ENCODE peak calls at places on chromosomes 2 and 18, in six cellular contexts. Z is GM23248, P is PC-3, X is HCT116, T is MM.1S, G is OCI-LY7. E is an unnamed sample.

GRCh38 chr2:188414412-188414811 is 122.7 kb downstream of the GULP1 start:
- DNase-seq in Z (peak; percentile 36), P (no peak), X (no peak), T (no peak), G (no peak), E (no peak)

GRCh38 chr2:207489251-207489650 is 40.5 kb upstream of the CREB1 start:
- DNase-seq in Z (no peak), P (no peak), X (no peak), T (no peak), G (no peak), E (no peak)

GRCh38 chr2:96345403-96345802 is 9.8 kb downstream of the NCAPH start:
- DNase-seq in Z (peak; percentile 17), P (no peak), X (no peak), T (no peak), G (no peak), E (no peak)

GRCh38 chr2:6557737-6558136 is 308.0 kb downstream of the CMPK2 start:
- DNase-seq in Z (no peak), P (no peak), X (no peak), T (no peak), G (no peak), E (no peak)

GRCh38 chr2:45851111-45851510 is 199.6 kb downstream of the PRKCE start:
- DNase-seq in Z (no peak), P (peak; percentile 59), X (no peak), T (no peak), G (no peak), E (no peak)

GRCh38 chr2:31324000-31324633 is 90.2 kb downstream of the EHD3 start:
- DNase-seq in Z (peak; percentile 53), P (peak; percentile 49), X (no peak), T (peak; percentile 62), G (no peak), E (no peak)

GRCh38 chr2:11581129-11581796 is 47.4 kb downstream of the GREB1 start:
- DNase-seq in Z (peak; percentile 22), P (no peak), X (no peak), T (no peak), G (no peak), E (no peak)

GRCh38 chr2:137947714-137948336 is 16.4 kb upstream of the HNMT start:
- DNase-seq in Z (peak; percentile 75), P (peak; percentile 84), X (peak; percentile 59), T (peak; percentile 61), G (peak; percentile 27), E (peak; percentile 60)

GRCh38 chr2:246489-247145 is 17.2 kb downstream of the SH3YL1 start:
- DNase-seq in Z (peak; percentile 75), P (peak; percentile 79), X (peak; percentile 36), T (peak; percentile 45), G (peak; percentile 54), E (peak; percentile 67)

GRCh38 chr2:85994421-85994777 is 105.6 kb upstream of the ST3GAL5 start:
- DNase-seq in Z (no peak), P (no peak), X (no peak), T (peak; percentile 8), G (no peak), E (no peak)

GRCh38 chr18:47847635-47848034 is 82.8 kb downstream of the SMAD2 start:
- DNase-seq in Z (no peak), P (no peak), X (no peak), T (no peak), G (no peak), E (no peak)

GRCh38 chr18:47844828-47845227 is 85.6 kb downstream of the SMAD2 start:
- DNase-seq in Z (no peak), P (no peak), X (no peak), T (no peak), G (no peak), E (no peak)

GRCh38 chr18:47846431-47846830 is 84.0 kb downstream of the SMAD2 start:
- DNase-seq in Z (no peak), P (no peak), X (no peak), T (no peak), G (no peak), E (no peak)
- H3K4me3 ChIP-seq in Z (no peak overlapping the region), P (no peak overlapping the region), X (no peak overlapping the region), T (no peak overlapping the region), G (no peak overlapping the region), E (no peak overlapping the region)

DNA sequence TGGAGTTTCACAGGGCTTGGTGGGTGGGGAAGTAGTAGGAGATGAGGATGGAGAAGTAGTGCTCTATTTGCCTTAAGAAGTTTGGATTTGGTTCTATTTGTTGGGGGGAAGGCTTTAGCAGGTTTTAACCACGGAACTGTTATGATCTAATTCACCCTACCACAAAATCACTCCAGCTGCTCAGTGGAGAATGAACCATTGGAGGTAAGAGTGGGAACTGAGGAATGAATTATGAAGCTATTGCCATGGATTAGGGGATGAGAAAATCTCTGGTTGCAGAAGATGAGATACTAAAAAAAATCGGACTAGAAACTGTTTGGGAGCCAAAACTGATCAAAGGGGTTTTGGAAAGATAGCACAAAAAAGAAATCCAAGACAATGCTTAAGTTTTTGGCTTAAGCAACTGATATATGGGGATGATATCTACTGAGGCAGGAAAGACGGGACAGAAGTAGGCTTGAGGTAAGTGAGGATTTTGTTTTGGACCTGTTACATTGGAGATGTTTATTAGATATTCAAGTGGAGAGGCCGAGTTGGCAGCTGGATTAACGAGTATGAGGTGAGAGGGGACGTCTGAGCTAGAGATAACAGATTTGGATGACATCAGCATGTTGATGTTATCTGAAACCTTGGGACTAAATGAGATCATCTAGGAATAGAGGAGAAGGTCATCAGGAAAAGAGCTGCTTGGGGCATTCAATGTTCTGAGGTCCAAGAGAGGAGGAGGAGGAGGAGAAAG is 488.7 kb downstream of the DLGAP1 start:
- DNase-seq in Z (no peak), P (no peak), X (no peak), T (no peak), G (no peak), E (no peak)
- TF ChIP-seq EZH2phosphoT487 in Z (no peak), P (no peak), X (no peak), T (no peak), G (no peak), E (no peak)

GRCh38 chr2:128637481-128638155 is 318.9 kb upstream of the HS6ST1 start:
- DNase-seq in Z (peak; percentile 30), P (no peak), X (no peak), T (no peak), G (no peak), E (no peak)

GRCh38 chr2:128636802-128637147 is 318.1 kb upstream of the HS6ST1 start:
- DNase-seq in Z (no peak), P (no peak), X (no peak), T (no peak), G (no peak), E (no peak)

GRCh38 chr2:128639693-128640092 is 321.0 kb upstream of the HS6ST1 start:
- DNase-seq in Z (peak; percentile 14), P (no peak), X (no peak), T (no peak), G (no peak), E (no peak)

GRCh38 chr2:128638741-128639477 is 320.2 kb upstream of the HS6ST1 start:
- DNase-seq in Z (peak; percentile 70), P (no peak), X (no peak), T (no peak), G (no peak), E (no peak)

DNA sequence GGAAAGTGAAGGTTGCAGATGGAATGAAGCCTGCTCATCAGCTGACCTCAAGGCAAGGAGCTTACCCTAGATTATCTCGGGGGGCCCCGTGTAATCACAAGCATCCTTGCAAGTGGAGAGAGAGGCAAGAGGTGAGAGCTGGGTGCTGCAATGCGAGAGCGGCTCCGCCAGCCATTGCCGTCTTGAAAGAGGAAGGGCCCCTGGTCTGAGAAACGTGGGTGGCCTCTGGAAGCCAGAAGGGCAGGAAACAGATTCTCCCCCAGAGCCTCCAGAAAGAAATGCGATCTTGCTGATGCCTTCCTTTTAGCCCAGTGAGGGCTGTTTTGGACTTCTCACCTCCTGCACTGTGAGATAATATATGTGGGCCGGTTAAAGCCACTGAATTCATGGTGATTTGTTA is 319.6 kb upstream of the HS6ST1 start:
- DNase-seq in Z (no peak), P (no peak), X (no peak), T (no peak), G (no peak), E (no peak)
- H3K9me2 ChIP-seq in Z (no peaks in the 10 kb centered on the region), P (no peaks in the 10 kb centered on the region), X (no peaks in the 10 kb centered on the region), T (no peaks in the 10 kb centered on the region), G (no peaks in the 10 kb centered on the region), E (no peaks in the 10 kb centered on the region)

DNA sequence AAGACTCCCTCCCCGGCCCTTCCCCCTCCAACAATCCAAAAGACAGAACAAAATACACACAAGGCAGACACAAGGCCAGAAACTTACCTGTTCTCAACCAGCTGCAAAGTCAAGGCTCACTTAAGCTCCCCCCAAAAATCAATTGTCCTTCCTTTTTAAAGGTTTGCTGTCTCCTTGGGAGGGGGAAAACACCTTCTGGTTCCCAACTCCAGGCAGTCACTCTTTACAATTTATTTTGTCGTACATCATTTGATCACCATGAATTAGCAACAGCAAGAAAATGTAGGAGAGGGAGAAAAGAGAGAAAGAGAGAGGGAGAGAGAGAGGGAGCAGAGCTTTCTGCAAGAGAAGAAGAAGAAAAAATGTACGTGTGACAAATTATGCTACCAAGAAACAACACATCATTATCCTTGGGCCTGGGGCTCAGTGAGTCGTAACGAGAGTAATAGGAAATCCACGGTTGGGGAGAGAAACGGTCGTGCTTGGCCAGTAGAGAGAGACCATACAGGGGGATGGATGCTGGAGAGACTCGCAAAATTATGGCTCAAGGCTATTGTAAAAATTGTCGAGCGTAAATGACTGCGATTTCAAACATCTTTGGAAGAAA is at the start of gene KLHL14:
- DNase-seq in Z (no peak), P (no peak), X (no peak), T (no peak), G (peak; percentile 39), E (no peak)
- H3K4me3 ChIP-seq in Z (no peak within 1 kb of the TSS), P (no peak within 1 kb of the TSS), X (no peak within 1 kb of the TSS), T (no peak within 1 kb of the TSS), G (peak within 1 kb of the TSS; percentile 70), E (peak within 1 kb of the TSS; percentile 60)

DNA sequence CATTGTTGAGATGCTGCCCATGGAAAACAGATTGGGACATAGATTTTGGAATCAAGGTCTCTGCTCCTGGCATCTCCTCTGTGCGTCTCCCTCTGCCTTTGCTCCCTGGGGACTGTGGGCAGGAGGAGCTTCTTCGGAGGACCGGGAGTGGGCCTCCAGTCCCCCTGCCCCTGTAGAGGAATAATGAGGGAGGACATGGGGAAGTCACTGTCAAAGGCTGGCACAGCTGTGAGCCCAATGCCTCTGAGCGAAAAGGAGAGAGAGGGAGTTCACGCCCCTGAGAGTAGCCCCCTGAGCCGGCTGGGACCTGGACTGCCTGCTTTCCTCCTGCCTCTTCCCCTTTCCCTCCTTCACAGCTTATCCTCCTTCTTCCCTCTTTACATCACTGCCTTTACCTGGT is 195.0 kb downstream of the LOXHD1 start:
- DNase-seq in Z (no peak), P (no peak), X (no peak), T (no peak), G (no peak), E (no peak)
- TF ChIP-seq EZH2phosphoT487 in Z (no peak), P (no peak), X (no peak), T (no peak), G (no peak), E (no peak)

GRCh38 chr2:134507697-134508096 is 211.1 kb downstream of the TMEM163 start:
- DNase-seq in Z (no peak), P (no peak), X (no peak), T (no peak), G (no peak), E (no peak)
- H3K9me2 ChIP-seq in Z (no peaks in the 10 kb centered on the region), P (no peaks in the 10 kb centered on the region), X (no peaks in the 10 kb centered on the region), T (no peaks in the 10 kb centered on the region), G (no peaks in the 10 kb centered on the region), E (no peaks in the 10 kb centered on the region)

E was measured in hepatocyte.